ENCODE peak calls at places on chromosomes 5 and 9, in six cellular contexts. One of them, this sample, is unnamed. For H3K4me1, the result is how much of the 10 kb centered on the place peaks cover.

GRCh38 chr5:111756701-111757581 is at the start of gene NREP:
- DNase-seq in body of pancreas: peak
- DNase-seq in effector memory CD4-positive, alpha-beta T cell: no peak
- DNase-seq in aorta: peak
- DNase-seq in lung: peak
- DNase-seq in left ventricle myocardium inferior: peak
- DNase-seq in this sample: peak

GRCh38 chr9:15873573-15874177 is 320.8 kb downstream of the CCDC171 start:
- DNase-seq in aorta: no peak
- DNase-seq in left ventricle myocardium inferior: no peak
- DNase-seq in effector memory CD4-positive, alpha-beta T cell: no peak
- DNase-seq in lung: no peak
- DNase-seq in body of pancreas: no peak
- DNase-seq in this sample: no peak

GRCh38 chr9:35051069-35051967 is 21.1 kb downstream of the VCP start:
- DNase-seq in aorta: no peak
- DNase-seq in body of pancreas: peak
- DNase-seq in effector memory CD4-positive, alpha-beta T cell: no peak
- DNase-seq in lung: peak
- DNase-seq in left ventricle myocardium inferior: peak
- DNase-seq in this sample: no peak

GRCh38 chr9:134130503-134131375 is 5.1 kb upstream of the WDR5 start:
- DNase-seq in body of pancreas: peak
- DNase-seq in left ventricle myocardium inferior: peak
- DNase-seq in aorta: peak
- DNase-seq in effector memory CD4-positive, alpha-beta T cell: no peak
- DNase-seq in lung: peak
- DNase-seq in this sample: peak

GRCh38 chr5:14171091-14171490 is 27.9 kb downstream of the TRIO start:
- DNase-seq in body of pancreas: no peak
- DNase-seq in aorta: no peak
- DNase-seq in lung: no peak
- DNase-seq in left ventricle myocardium inferior: no peak
- DNase-seq in effector memory CD4-positive, alpha-beta T cell: no peak
- DNase-seq in this sample: no peak

GRCh38 chr5:125575561-125576504 is 829.4 kb upstream of the ZNF608 start:
- DNase-seq in effector memory CD4-positive, alpha-beta T cell: no peak
- DNase-seq in body of pancreas: peak
- DNase-seq in aorta: no peak
- DNase-seq in left ventricle myocardium inferior: no peak
- DNase-seq in lung: no peak
- DNase-seq in this sample: no peak

GRCh38 chr5:122311400-122311887 is 593 bp upstream of the SNCAIP start:
- DNase-seq in body of pancreas: peak
- DNase-seq in aorta: peak
- DNase-seq in lung: no peak
- DNase-seq in effector memory CD4-positive, alpha-beta T cell: no peak
- DNase-seq in left ventricle myocardium inferior: no peak
- DNase-seq in this sample: no peak

GRCh38 chr9:131226226-131226625 is 50.1 kb downstream of the FAM78A start:
- DNase-seq in aorta: no peak
- DNase-seq in left ventricle myocardium inferior: no peak
- DNase-seq in effector memory CD4-positive, alpha-beta T cell: no peak
- DNase-seq in body of pancreas: no peak
- DNase-seq in lung: no peak
- DNase-seq in this sample: no peak

GRCh38 chr9:33934188-33934878 is 114.4 kb downstream of the UBAP2 start:
- DNase-seq in effector memory CD4-positive, alpha-beta T cell: no peak
- DNase-seq in lung: no peak
- DNase-seq in body of pancreas: no peak
- DNase-seq in aorta: no peak
- DNase-seq in left ventricle myocardium inferior: no peak
- DNase-seq in this sample: no peak
- H3K4me1 ChIP-seq in effector memory CD4-positive, alpha-beta T cell: under half
- H3K4me1 ChIP-seq in lung: under half
- H3K4me1 ChIP-seq in body of pancreas: under half
- H3K4me1 ChIP-seq in aorta: under half
- H3K4me1 ChIP-seq in left ventricle myocardium inferior: under half
- H3K4me1 ChIP-seq in this sample: under half

GRCh38 chr5:134592141-134592746 is 40.4 kb downstream of the SAR1B start:
- DNase-seq in aorta: no peak
- DNase-seq in lung: no peak
- DNase-seq in effector memory CD4-positive, alpha-beta T cell: no peak
- DNase-seq in left ventricle myocardium inferior: no peak
- DNase-seq in body of pancreas: no peak
- DNase-seq in this sample: no peak
- H3K27ac ChIP-seq in aorta: no peak
- H3K27ac ChIP-seq in lung: no peak
- H3K27ac ChIP-seq in effector memory CD4-positive, alpha-beta T cell: no peak
- H3K27ac ChIP-seq in left ventricle myocardium inferior: peak
- H3K27ac ChIP-seq in body of pancreas: peak
- H3K27ac ChIP-seq in this sample: peak

DNA sequence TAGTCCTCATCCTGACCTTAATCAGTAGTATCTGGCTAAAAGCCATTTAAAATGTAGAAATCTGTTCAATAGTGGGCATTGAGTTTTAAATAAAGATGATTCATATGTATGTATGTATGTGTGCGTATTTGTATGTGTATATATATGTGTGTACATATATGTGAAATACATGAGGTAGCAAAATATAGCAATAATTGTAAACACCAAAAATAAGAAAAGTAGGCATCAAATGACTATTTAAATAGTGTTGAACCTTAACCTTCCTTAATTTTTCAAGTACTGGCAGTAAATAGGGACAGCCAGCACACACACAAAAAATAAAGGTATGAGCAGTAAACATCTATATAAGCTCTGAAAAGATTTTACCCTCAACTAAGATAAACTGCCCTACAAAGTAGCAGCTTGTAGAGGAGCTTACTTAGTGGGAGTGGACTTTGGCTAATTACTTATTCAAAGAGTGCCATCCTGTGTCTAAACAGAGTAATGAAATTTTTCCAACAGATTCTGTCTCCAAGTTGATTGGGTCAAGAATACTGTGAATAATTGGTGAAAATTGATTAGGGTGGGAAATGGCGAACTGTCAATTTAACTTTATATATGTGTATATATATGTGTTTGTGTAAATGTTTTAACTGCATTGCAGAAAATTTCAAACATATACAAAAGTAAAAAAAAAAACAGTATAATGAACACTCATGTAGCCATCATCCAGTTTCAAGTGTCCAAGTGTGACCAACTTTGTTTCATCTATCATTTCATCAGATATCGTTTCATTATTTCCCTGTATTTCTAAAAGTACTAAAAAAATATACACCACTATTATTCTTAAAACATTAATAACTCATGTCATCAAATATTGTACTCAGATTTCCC is 2.0 kb upstream of the ADAMTS6 start:
- DNase-seq in body of pancreas: no peak
- DNase-seq in left ventricle myocardium inferior: no peak
- DNase-seq in aorta: no peak
- DNase-seq in lung: no peak
- DNase-seq in effector memory CD4-positive, alpha-beta T cell: no peak
- DNase-seq in this sample: no peak
- H3K4me1 ChIP-seq in body of pancreas: under half
- H3K4me1 ChIP-seq in left ventricle myocardium inferior: under half
- H3K4me1 ChIP-seq in aorta: under half
- H3K4me1 ChIP-seq in lung: under half
- H3K4me1 ChIP-seq in effector memory CD4-positive, alpha-beta T cell: under half
- H3K4me1 ChIP-seq in this sample: under half

DNA sequence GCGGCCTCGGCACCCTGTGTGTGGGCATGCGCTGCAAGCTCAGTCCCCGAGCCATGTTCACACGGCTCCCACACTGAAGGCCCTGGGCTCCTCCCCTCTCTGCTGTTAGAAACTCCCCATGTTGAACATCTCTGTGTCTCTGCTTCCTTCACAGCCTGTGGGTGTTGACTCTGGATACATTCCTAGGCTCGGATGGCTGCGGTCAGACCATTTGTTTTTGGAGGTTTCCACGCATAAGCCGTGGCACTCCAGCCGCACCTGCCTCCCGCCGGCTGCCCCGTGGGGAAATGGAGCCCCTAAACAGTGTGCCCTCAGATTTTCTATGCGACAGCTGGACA is 31.2 kb upstream of the LRRC14B start:
- DNase-seq in effector memory CD4-positive, alpha-beta T cell: no peak
- DNase-seq in body of pancreas: no peak
- DNase-seq in aorta: peak
- DNase-seq in lung: no peak
- DNase-seq in left ventricle myocardium inferior: no peak
- DNase-seq in this sample: no peak
- H3K27ac ChIP-seq in effector memory CD4-positive, alpha-beta T cell: no peak
- H3K27ac ChIP-seq in body of pancreas: no peak
- H3K27ac ChIP-seq in aorta: no peak
- H3K27ac ChIP-seq in lung: no peak
- H3K27ac ChIP-seq in left ventricle myocardium inferior: no peak
- H3K27ac ChIP-seq in this sample: no peak

DNA sequence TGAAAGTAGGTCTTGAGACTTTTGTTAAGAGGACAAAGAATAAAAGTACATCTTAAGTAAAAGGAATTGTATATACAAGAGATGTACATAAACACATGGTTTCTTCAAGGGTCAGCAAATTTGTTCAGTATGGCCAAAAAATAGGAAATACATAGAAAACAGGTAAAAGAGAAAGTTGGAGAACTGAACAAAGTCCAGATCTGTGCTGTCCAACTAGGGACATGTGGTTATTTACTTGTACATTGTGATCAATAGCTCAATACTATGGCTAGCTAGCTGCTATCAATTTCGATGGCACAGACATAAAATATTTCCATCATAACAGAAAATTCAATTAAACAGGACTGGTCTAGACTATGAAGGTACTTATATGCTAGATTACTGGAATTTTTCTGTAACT is 92.3 kb downstream of the RAPGEF6 start:
- DNase-seq in aorta: no peak
- DNase-seq in left ventricle myocardium inferior: no peak
- DNase-seq in body of pancreas: no peak
- DNase-seq in effector memory CD4-positive, alpha-beta T cell: no peak
- DNase-seq in lung: no peak
- DNase-seq in this sample: no peak
- H3K4me1 ChIP-seq in aorta: under half
- H3K4me1 ChIP-seq in left ventricle myocardium inferior: under half
- H3K4me1 ChIP-seq in body of pancreas: under half
- H3K4me1 ChIP-seq in effector memory CD4-positive, alpha-beta T cell: under half
- H3K4me1 ChIP-seq in lung: under half
- H3K4me1 ChIP-seq in this sample: under half

GRCh38 chr5:17436345-17436744 is 61.7 kb upstream of the TAF11L2 start:
- DNase-seq in left ventricle myocardium inferior: no peak
- DNase-seq in body of pancreas: no peak
- DNase-seq in lung: no peak
- DNase-seq in aorta: no peak
- DNase-seq in effector memory CD4-positive, alpha-beta T cell: no peak
- DNase-seq in this sample: no peak
- H3K27ac ChIP-seq in left ventricle myocardium inferior: peak
- H3K27ac ChIP-seq in body of pancreas: no peak
- H3K27ac ChIP-seq in lung: no peak
- H3K27ac ChIP-seq in aorta: no peak
- H3K27ac ChIP-seq in effector memory CD4-positive, alpha-beta T cell: no peak
- H3K27ac ChIP-seq in this sample: peak

GRCh38 chr9:113854310-113854709 is 21.8 kb upstream of the ZNF618 start:
- DNase-seq in effector memory CD4-positive, alpha-beta T cell: no peak
- DNase-seq in left ventricle myocardium inferior: no peak
- DNase-seq in lung: peak
- DNase-seq in aorta: no peak
- DNase-seq in body of pancreas: no peak
- DNase-seq in this sample: no peak

GRCh38 chr9:113853333-113853732 is 22.8 kb upstream of the ZNF618 start:
- DNase-seq in effector memory CD4-positive, alpha-beta T cell: no peak
- DNase-seq in left ventricle myocardium inferior: no peak
- DNase-seq in body of pancreas: peak
- DNase-seq in lung: no peak
- DNase-seq in aorta: no peak
- DNase-seq in this sample: peak

GRCh38 chr9:113851359-113851758 is 24.8 kb upstream of the ZNF618 start:
- DNase-seq in left ventricle myocardium inferior: no peak
- DNase-seq in effector memory CD4-positive, alpha-beta T cell: no peak
- DNase-seq in lung: no peak
- DNase-seq in aorta: no peak
- DNase-seq in body of pancreas: no peak
- DNase-seq in this sample: no peak

DNA sequence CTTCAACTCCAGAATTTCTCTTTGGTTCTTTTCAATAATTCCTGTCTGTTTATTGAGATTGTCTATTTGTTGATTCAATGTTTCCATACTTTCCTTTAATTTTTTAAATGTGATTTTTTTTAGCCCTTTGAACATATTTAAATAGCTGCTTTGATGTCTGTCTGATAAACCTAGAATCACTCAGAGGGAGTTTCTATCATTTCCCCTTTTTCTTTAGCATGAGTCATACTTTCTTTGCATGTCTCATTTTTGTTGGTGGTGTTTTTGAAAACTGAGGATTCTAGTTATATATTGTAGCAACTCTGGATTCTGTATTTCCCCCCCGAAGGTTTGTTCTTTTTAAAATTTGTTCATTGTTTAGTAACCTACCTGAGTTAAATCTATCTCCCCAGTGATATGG is 24.2 kb upstream of the ZNF618 start:
- DNase-seq in body of pancreas: no peak
- DNase-seq in left ventricle myocardium inferior: no peak
- DNase-seq in aorta: no peak
- DNase-seq in effector memory CD4-positive, alpha-beta T cell: no peak
- DNase-seq in lung: no peak
- DNase-seq in this sample: no peak
- H3K4me1 ChIP-seq in body of pancreas: under half
- H3K4me1 ChIP-seq in left ventricle myocardium inferior: under half
- H3K4me1 ChIP-seq in aorta: under half
- H3K4me1 ChIP-seq in effector memory CD4-positive, alpha-beta T cell: under half
- H3K4me1 ChIP-seq in lung: under half
- H3K4me1 ChIP-seq in this sample: under half

GRCh38 chr5:132243366-132243977 is 14.0 kb upstream of the PDLIM4 start:
- DNase-seq in left ventricle myocardium inferior: no peak
- DNase-seq in body of pancreas: no peak
- DNase-seq in lung: no peak
- DNase-seq in effector memory CD4-positive, alpha-beta T cell: no peak
- DNase-seq in aorta: peak
- DNase-seq in this sample: no peak
- H3K27ac ChIP-seq in left ventricle myocardium inferior: no peak
- H3K27ac ChIP-seq in body of pancreas: no peak
- H3K27ac ChIP-seq in lung: no peak
- H3K27ac ChIP-seq in effector memory CD4-positive, alpha-beta T cell: no peak
- H3K27ac ChIP-seq in aorta: no peak
- H3K27ac ChIP-seq in this sample: no peak

GRCh38 chr5:55231476-55232193 is 1.8 kb downstream of the CCNO start:
- DNase-seq in lung: no peak
- DNase-seq in body of pancreas: peak
- DNase-seq in left ventricle myocardium inferior: no peak
- DNase-seq in aorta: peak
- DNase-seq in effector memory CD4-positive, alpha-beta T cell: no peak
- DNase-seq in this sample: no peak
- H3K4me1 ChIP-seq in lung: under half
- H3K4me1 ChIP-seq in body of pancreas: under half
- H3K4me1 ChIP-seq in left ventricle myocardium inferior: half or more
- H3K4me1 ChIP-seq in aorta: under half
- H3K4me1 ChIP-seq in effector memory CD4-positive, alpha-beta T cell: under half
- H3K4me1 ChIP-seq in this sample: under half